ENCODE peak calls at places on chromosomes 5 and 9, in ten cellular contexts. Q is T follicular helper cell; M is IMR-90; T is BE2C; A is M059J; E is GM03348; I is COLO829; S is activated T-cell treated with anti-CD3 and anti-CD28 coated beads, Interleukin-2, amount 50 U/mL, for 4 hours; P is PC-9; O is NCI-H1092. J is an unnamed sample.
A peak's percentile ranks its signal among the peaks of the same experiment; 100 is the strongest.

GRCh38 chr5:180918380-180918779 is 19.4 kb downstream of the BTNL8 start:
- DNase-seq in M (no peak), T (no peak), Q (no peak), I (no peak), S (no peak), P (no peak), A (no peak), E (no peak), O (no peak), J (no peak)

GRCh38 chr5:160312960-160313734 is 783 bp upstream of the CCNJL start:
- DNase-seq in M (no peak), T (no peak), S (no peak), I (no peak), E (no peak), A (peak; percentile 11), O (no peak), P (no peak), Q (no peak), J (no peak)

GRCh38 chr5:20606006-20606405 is 618.0 kb upstream of the CDH18 start:
- DNase-seq in Q (no peak), O (no peak), T (no peak), S (no peak), P (no peak), M (no peak), A (no peak), E (no peak), I (no peak), J (no peak)

GRCh38 chr5:179297486-179298180 is 47.6 kb downstream of the ADAMTS2 start:
- DNase-seq in P (no peak), Q (no peak), T (peak; percentile 3), I (no peak), E (no peak), S (no peak), M (no peak), O (no peak), A (no peak), J (no peak)

GRCh38 chr9:125343518-125344284 is 82.1 kb downstream of the GAPVD1 start:
- DNase-seq in T (peak; percentile 46), Q (no peak), M (peak; percentile 76), P (peak; percentile 64), A (peak; percentile 64), E (no peak), S (no peak), I (peak; percentile 36), O (no peak), J (peak; percentile 8)

GRCh38 chr5:81552844-81553569 is 159.1 kb upstream of the ACOT12 start:
- DNase-seq in E (no peak), I (peak; percentile 6), M (peak; percentile 4), O (no peak), T (no peak), S (no peak), P (no peak), A (no peak), Q (no peak), J (peak; percentile 76)

GRCh38 chr9:104993291-104993963 is 65.5 kb upstream of the ABCA1 start:
- DNase-seq in M (peak; percentile 86), S (no peak), O (no peak), E (peak; percentile 59), A (peak; percentile 77), Q (no peak), T (no peak), I (no peak), P (peak; percentile 82), J (peak; percentile 52)

GRCh38 chr9:70412678-70413426 is 1.6 kb downstream of the KLF9 start:
- DNase-seq in P (no peak), I (no peak), S (peak; percentile 25), T (peak; percentile 76), M (peak; percentile 79), O (peak; percentile 45), Q (peak; percentile 23), E (peak; percentile 61), A (peak; percentile 87), J (peak; percentile 64)

GRCh38 chr5:969421-969839 is 39.2 kb upstream of the NKD2 start:
- DNase-seq in A (peak; percentile 16), P (no peak), E (peak; percentile 80), I (no peak), O (no peak), Q (no peak), T (no peak), M (peak; percentile 5), S (no peak), J (no peak)

GRCh38 chr9:70053864-70054263 is 10.2 kb downstream of the MAMDC2 start:
- DNase-seq in S (no peak), E (no peak), A (peak; percentile 91), M (no peak), T (no peak), P (peak; percentile 96), Q (no peak), O (peak; percentile 19), I (peak; percentile 59), J (peak; percentile 93)